ENCODE peak calls at places on chromosomes 13 and 19, in six cellular contexts. B is ELR; D is CD4-positive, alpha-beta T cell; E is HEK293T; X is stimulated activated CD4-positive, alpha-beta T cell treated with anti-CD3 and anti-CD28 coated beads, Interleukin-1b, Interleukin-23, amount 100 ng/mL, for 48 hours; Z is lower lobe of right lung. M is an unnamed sample.

GRCh38 chr13:40517486-40518311 is 148.7 kb downstream of the FOXO1 start:
- DNase-seq in B (no peak), D (no peak), E (no peak), X (peak), Z (no peak), M (no peak)

GRCh38 chr19:2149980-2150793 is 1.2 kb downstream of the AP3D1 start:
- DNase-seq in B (peak), D (no peak), E (no peak), X (no peak), Z (peak), M (peak)

GRCh38 chr13:113453962-113454361 is 674 bp upstream of the ADPRHL1 start:
- DNase-seq in B (no peak), D (no peak), E (no peak), X (no peak), Z (no peak), M (no peak)

GRCh38 chr19:9986787-9987281 is 23.5 kb downstream of the COL5A3 start:
- DNase-seq in B (no peak), D (no peak), E (no peak), X (no peak), Z (no peak), M (no peak)

GRCh38 chr13:19861762-19862161 is 1.7 kb downstream of the ZMYM5 start:
- DNase-seq in B (no peak), D (no peak), E (no peak), X (no peak), Z (no peak), M (no peak)

GRCh38 chr19:43572172-43572588 is 3.1 kb downstream of the XRCC1 start:
- DNase-seq in B (no peak), D (no peak), E (no peak), X (no peak), Z (no peak), M (no peak)

GRCh38 chr13:74093691-74094090 is 40.5 kb downstream of the KLF12 start:
- DNase-seq in B (no peak), D (no peak), E (no peak), X (no peak), Z (no peak), M (no peak)

GRCh38 chr13:57128909-57129308 is 11.8 kb upstream of the PRR20A start:
- DNase-seq in B (no peak), D (no peak), E (no peak), X (no peak), Z (no peak), M (no peak)

GRCh38 chr19:55638864-55639359 is 1.9 kb upstream of the ZNF580 start:
- DNase-seq in B (peak), D (peak), E (peak), X (peak), Z (no peak), M (no peak)

GRCh38 chr13:97391201-97391600 is 42.8 kb upstream of the RAP2A start:
- DNase-seq in B (peak), D (no peak), E (no peak), X (no peak), Z (no peak), M (no peak)

GRCh38 chr13:63414247-63414646 is 1998.6 kb upstream of the PCDH20 start:
- DNase-seq in B (no peak), D (no peak), E (no peak), X (no peak), Z (no peak), M (no peak)

GRCh38 chr13:46577656-46578589 is 25.0 kb downstream of the LRCH1 start:
- DNase-seq in B (no peak), D (no peak), E (no peak), X (no peak), Z (no peak), M (no peak)

GRCh38 chr19:31946491-31946890 is 398.9 kb upstream of the ZNF507 start:
- DNase-seq in B (no peak), D (no peak), E (no peak), X (no peak), Z (no peak), M (no peak)

GRCh38 chr13:75675421-75675820 is 39.3 kb downstream of the LMO7 start:
- DNase-seq in B (no peak), D (no peak), E (no peak), X (no peak), Z (no peak), M (no peak)

GRCh38 chr13:65264066-65264465 is 1966.1 kb downstream of the PCDH9 start:
- DNase-seq in B (no peak), D (no peak), E (no peak), X (no peak), Z (no peak), M (no peak)

GRCh38 chr13:66210677-66211076 is 1019.5 kb downstream of the PCDH9 start:
- DNase-seq in B (peak), D (no peak), E (no peak), X (no peak), Z (no peak), M (no peak)

GRCh38 chr19:46646402-46646801 is 10.4 kb upstream of the GNG8 start:
- DNase-seq in B (no peak), D (no peak), E (no peak), X (no peak), Z (no peak), M (no peak)

GRCh38 chr19:1513492-1514294 is 874 bp upstream of the ADAMTSL5 start:
- DNase-seq in B (peak), D (peak), E (peak), X (peak), Z (peak), M (no peak)

GRCh38 chr13:66887088-66887487 is 343.0 kb downstream of the PCDH9 start:
- DNase-seq in B (no peak), D (no peak), E (no peak), X (no peak), Z (no peak), M (no peak)

GRCh38 chr13:87810920-87811344 is 139.8 kb downstream of the SLITRK5 start:
- DNase-seq in B (no peak), D (no peak), E (no peak), X (no peak), Z (no peak), M (no peak)

GRCh38 chr13:48783181-48783630 is 129.5 kb downstream of the CYSLTR2 start:
- DNase-seq in B (peak), D (no peak), E (no peak), X (no peak), Z (peak), M (no peak)

GRCh38 chr19:8806661-8807060 is 25.4 kb downstream of the ZNF558 start:
- DNase-seq in B (no peak), D (no peak), E (no peak), X (no peak), Z (no peak), M (no peak)

GRCh38 chr13:105920375-105920774 is 615.1 kb downstream of the EFNB2 start:
- DNase-seq in B (peak), D (no peak), E (no peak), X (no peak), Z (no peak), M (no peak)

GRCh38 chr19:56273563-56274117 is 1.1 kb downstream of the EDDM13 start:
- DNase-seq in B (peak), D (no peak), E (no peak), X (no peak), Z (no peak), M (no peak)

GRCh38 chr13:41098761-41099160 is 33.8 kb downstream of the KBTBD6 start:
- DNase-seq in B (no peak), D (no peak), E (no peak), X (no peak), Z (no peak), M (no peak)

M was measured in vagina.